ENCODE peak calls at places on chromosomes 7 and 10, in seven cellular contexts. Y is fibroblast of the aortic adventitia; C is OCI-LY7; R is dermis microvascular lymphatic vessel endothelial cell; L is NCI-H748 treated with DMSO at 0.1 percent for 48 hours; T is SJSA1; V is stimulated activated CD8-positive, alpha-beta memory T cell treated with anti-CD3 and anti-CD28 coated beads, Interleukin-15, amount 100 ng/mL, for 1 hour. K is an unnamed sample.

GRCh38 chr7:156105337-156106106 is 293.3 kb upstream of the SHH start:
- DNase-seq in Y (no peak), C (no peak), R (no peak), L (no peak), T (no peak), V (no peak), K (no peak)

GRCh38 chr7:54802841-54803240 is 43.8 kb upstream of the SEC61G start:
- DNase-seq in Y (peak), C (no peak), R (no peak), L (no peak), T (no peak), V (no peak), K (no peak)

GRCh38 chr10:114726820-114727271 is 68.8 kb upstream of the ABLIM1 start:
- DNase-seq in Y (no peak), C (no peak), R (no peak), L (no peak), T (no peak), V (no peak), K (no peak)

GRCh38 chr7:142598297-142598696 is 151.0 kb upstream of the PRSS1 start:
- DNase-seq in Y (no peak), C (no peak), R (no peak), L (no peak), T (no peak), V (no peak), K (no peak)

GRCh38 chr10:30500534-30500933 is 66.5 kb downstream of the MAP3K8 start:
- DNase-seq in Y (no peak), C (no peak), R (no peak), L (no peak), T (no peak), V (no peak), K (no peak)

GRCh38 chr10:132521041-132521465 is 16.5 kb upstream of the INPP5A start:
- DNase-seq in Y (no peak), C (no peak), R (no peak), L (no peak), T (no peak), V (no peak), K (peak)

GRCh38 chr10:16822027-16822426 is 4.8 kb upstream of the RSU1 start:
- DNase-seq in Y (no peak), C (no peak), R (no peak), L (no peak), T (no peak), V (no peak), K (no peak)

GRCh38 chr10:52115823-52116222 is 198.3 kb upstream of the DKK1 start:
- DNase-seq in Y (peak), C (no peak), R (no peak), L (no peak), T (no peak), V (no peak), K (no peak)

GRCh38 chr10:93461124-93461806 is 20.9 kb downstream of the MYOF start:
- DNase-seq in Y (peak), C (peak), R (no peak), L (no peak), T (no peak), V (no peak), K (no peak)

GRCh38 chr7:76044375-76044774 is 3.4 kb downstream of the STYXL1 start:
- DNase-seq in Y (no peak), C (no peak), R (no peak), L (no peak), T (no peak), V (no peak), K (no peak)

GRCh38 chr7:2199956-2200583 is 32.7 kb downstream of the MAD1L1 start:
- DNase-seq in Y (no peak), C (no peak), R (no peak), L (no peak), T (peak), V (no peak), K (no peak)

GRCh38 chr10:110358869-110359629 is 54.3 kb upstream of the SMNDC1 start:
- DNase-seq in Y (peak), C (peak), R (no peak), L (no peak), T (no peak), V (no peak), K (peak)

GRCh38 chr10:73053275-73053674 is 43.4 kb downstream of the P4HA1 start:
- DNase-seq in Y (no peak), C (no peak), R (no peak), L (no peak), T (no peak), V (no peak), K (no peak)

GRCh38 chr7:24732646-24733413 is 24.4 kb downstream of the GSDME start:
- DNase-seq in Y (peak), C (no peak), R (no peak), L (no peak), T (no peak), V (no peak), K (no peak)

GRCh38 chr7:2309889-2310331 is 4.3 kb downstream of the SNX8 start:
- DNase-seq in Y (no peak), C (no peak), R (peak), L (no peak), T (peak), V (no peak), K (peak)

GRCh38 chr7:32500922-32501341 is 5.6 kb downstream of the AVL9 start:
- DNase-seq in Y (peak), C (no peak), R (no peak), L (no peak), T (no peak), V (no peak), K (no peak)

GRCh38 chr10:84237199-84238051 is 3.9 kb downstream of the LRIT1 start:
- DNase-seq in Y (no peak), C (no peak), R (no peak), L (no peak), T (no peak), V (no peak), K (peak)

GRCh38 chr7:44973610-44974401 is 5.0 kb downstream of the MYO1G start:
- DNase-seq in Y (peak), C (peak), R (no peak), L (no peak), T (no peak), V (peak), K (peak)

GRCh38 chr10:97048649-97049427 is 136.9 kb downstream of the SLIT1 start:
- DNase-seq in Y (no peak), C (no peak), R (no peak), L (no peak), T (no peak), V (no peak), K (peak)

GRCh38 chr7:39987641-39988347 is 37.7 kb downstream of the CDK13 start:
- DNase-seq in Y (no peak), C (peak), R (no peak), L (no peak), T (no peak), V (no peak), K (no peak)

GRCh38 chr7:131544449-131545425 is 11.7 kb downstream of the PODXL start:
- DNase-seq in Y (peak), C (peak), R (peak), L (no peak), T (peak), V (no peak), K (peak)

GRCh38 chr10:116561026-116561425 is 15.3 kb downstream of the PNLIP start:
- DNase-seq in Y (no peak), C (no peak), R (no peak), L (no peak), T (no peak), V (no peak), K (no peak)

GRCh38 chr10:27819781-27820531 is 74.3 kb upstream of the MKX start:
- DNase-seq in Y (peak), C (no peak), R (no peak), L (no peak), T (no peak), V (no peak), K (no peak)

GRCh38 chr7:97845622-97846203 is 26.5 kb downstream of the ASNS start:
- DNase-seq in Y (peak), C (peak), R (no peak), L (peak), T (no peak), V (no peak), K (no peak)

GRCh38 chr7:5559586-5559985 is 136.0 kb upstream of the TNRC18 start:
- DNase-seq in Y (no peak), C (no peak), R (no peak), L (no peak), T (no peak), V (no peak), K (no peak)

GRCh38 chr10:72690071-72690755 is 1.7 kb upstream of the MCU start:
- DNase-seq in Y (no peak), C (no peak), R (no peak), L (no peak), T (no peak), V (no peak), K (no peak)

GRCh38 chr10:71217266-71218045 is 5.1 kb downstream of the UNC5B start:
- DNase-seq in Y (no peak), C (no peak), R (no peak), L (no peak), T (no peak), V (no peak), K (peak)

GRCh38 chr10:7333995-7334964 is 76.6 kb downstream of the SFMBT2 start:
- DNase-seq in Y (no peak), C (no peak), R (peak), L (no peak), T (no peak), V (no peak), K (peak)

GRCh38 chr7:149735779-149736477 is 37.5 kb downstream of the ZNF467 start:
- DNase-seq in Y (no peak), C (no peak), R (no peak), L (no peak), T (no peak), V (no peak), K (no peak)

K was measured in endodermal cell.